ENCODE peak calls at places on chromosomes 5 and 9, in four cellular contexts. N is neural progenitor cell, G is fibroblast of lung, D is A673. E is an unnamed sample.

GRCh38 chr5:38832810-38833209 is 13.0 kb upstream of the OSMR start:
- DNase-seq in N (no peak), G (no peak), D (no peak), E (no peak)

GRCh38 chr5:159332800-159333563 is 2.7 kb upstream of the IL12B start:
- DNase-seq in N (no peak), G (no peak), D (no peak), E (no peak)

GRCh38 chr5:15821506-15821905 is 321.5 kb downstream of the FBXL7 start:
- DNase-seq in N (no peak), G (peak; percentile 23), D (no peak), E (peak; percentile 64)

GRCh38 chr9:5938449-5938848 is 47.8 kb downstream of the MLANA start:
- DNase-seq in N (no peak), G (no peak), D (no peak), E (no peak)

GRCh38 chr9:89870207-89870606 is 265.4 kb downstream of the GADD45G start:
- DNase-seq in N (no peak), G (peak; percentile 19), D (no peak), E (no peak)

GRCh38 chr5:18236386-18236785 is 602.1 kb downstream of the TAF11L14 start:
- DNase-seq in N (no peak), G (no peak), D (peak; percentile 12), E (no peak)

GRCh38 chr5:181044662-181045305 is 4.7 kb downstream of the BTNL9 start:
- DNase-seq in N (no peak), G (no peak), D (no peak), E (no peak)

GRCh38 chr5:6859001-6859400 is 145.8 kb downstream of the TENT4A start:
- DNase-seq in N (no peak), G (no peak), D (no peak), E (no peak)

GRCh38 chr5:120605325-120606079 is 141.4 kb downstream of the PRR16 start:
- DNase-seq in N (no peak), G (no peak), D (no peak), E (peak; percentile 36)

GRCh38 chr5:143635146-143635752 is 176.7 kb upstream of the HMHB1 start:
- DNase-seq in N (no peak), G (peak; percentile 60), D (no peak), E (peak; percentile 86)

GRCh38 chr5:107476783-107477182 is 194.0 kb downstream of the EFNA5 start:
- DNase-seq in N (no peak), G (no peak), D (peak; percentile 69), E (no peak)

GRCh38 chr5:59685806-59686205 is 207.7 kb downstream of the PDE4D start:
- DNase-seq in N (no peak), G (peak; percentile 65), D (no peak), E (peak; percentile 75)

GRCh38 chr9:72733896-72734295 is 212.5 kb downstream of the TMC1 start:
- DNase-seq in N (no peak), G (peak; percentile 2), D (no peak), E (no peak)

GRCh38 chr5:60929024-60929423 is 15.8 kb downstream of the ERCC8 start:
- DNase-seq in N (no peak), G (peak; percentile 42), D (no peak), E (no peak)

GRCh38 chr5:128227984-128228383 is 144.4 kb downstream of the SLC12A2 start:
- DNase-seq in N (no peak), G (peak; percentile 87), D (no peak), E (peak; percentile 98)

GRCh38 chr5:113212244-113212920 is 222.4 kb downstream of the TSSK1B start:
- DNase-seq in N (no peak), G (peak; percentile 70), D (peak; percentile 35), E (peak; percentile 67)

GRCh38 chr9:36899406-36899805 is 134.7 kb downstream of the PAX5 start:
- DNase-seq in N (no peak), G (no peak), D (no peak), E (no peak)

GRCh38 chr5:138542120-138542955 is 698 bp downstream of the ETF1 start:
- DNase-seq in N (peak; percentile 4), G (no peak), D (no peak), E (no peak)

GRCh38 chr5:31182146-31182545 is 11.3 kb upstream of the CDH6 start:
- DNase-seq in N (no peak), G (no peak), D (no peak), E (no peak)

GRCh38 chr5:116002116-116002906 is 30.0 kb upstream of the ARL14EPL start:
- DNase-seq in N (no peak), G (peak; percentile 28), D (no peak), E (peak; percentile 12)

GRCh38 chr5:17178316-17178715 is 39.1 kb upstream of the BASP1 start:
- DNase-seq in N (no peak), G (no peak), D (no peak), E (peak; percentile 73)

GRCh38 chr9:99211746-99212145 is 10.0 kb downstream of the ALG2 start:
- DNase-seq in N (no peak), G (no peak), D (no peak), E (no peak)

GRCh38 chr9:30293231-30293630 is 2091.2 kb upstream of the ACO1 start:
- DNase-seq in N (no peak), G (no peak), D (no peak), E (no peak)

GRCh38 chr5:172550996-172551395 is 90.1 kb upstream of the NEURL1B start:
- DNase-seq in N (no peak), G (no peak), D (no peak), E (no peak)

GRCh38 chr5:101346447-101346846 is 443.4 kb upstream of the ST8SIA4 start:
- DNase-seq in N (no peak), G (no peak), D (no peak), E (no peak)

GRCh38 chr5:172336666-172337310 is 53.2 kb upstream of the UBTD2 start:
- DNase-seq in N (no peak), G (no peak), D (peak; percentile 34), E (no peak)

GRCh38 chr9:129262261-129262660 is 84.2 kb upstream of the IER5L start:
- DNase-seq in N (no peak), G (no peak), D (no peak), E (no peak)

GRCh38 chr9:116423149-116423548 is 264.0 kb upstream of the TRIM32 start:
- DNase-seq in N (no peak), G (no peak), D (no peak), E (no peak)

GRCh38 chr5:60883229-60883628 is 39.2 kb upstream of the ELOVL7 start:
- DNase-seq in N (no peak), G (peak; percentile 4), D (peak; percentile 27), E (no peak)

GRCh38 chr9:113962391-113962790 is 86.3 kb downstream of the ZNF618 start:
- DNase-seq in N (no peak), G (no peak), D (no peak), E (no peak)

GRCh38 chr5:395156-395920 is 47.6 kb upstream of the EXOC3 start:
- DNase-seq in N (no peak), G (peak; percentile 78), D (no peak), E (peak; percentile 62)

GRCh38 chr5:147427784-147428401 is 82.0 kb downstream of the DPYSL3 start:
- DNase-seq in N (no peak), G (peak; percentile 64), D (no peak), E (peak; percentile 48)

GRCh38 chr5:153699035-153699434 is 208.6 kb downstream of the GRIA1 start:
- DNase-seq in N (no peak), G (no peak), D (no peak), E (peak; percentile 15)

GRCh38 chr5:137336161-137336560 is 163.0 kb downstream of the SPOCK1 start:
- DNase-seq in N (no peak), G (no peak), D (no peak), E (no peak)

GRCh38 chr5:172452398-172453205 is 1.7 kb downstream of the SH3PXD2B start:
- DNase-seq in N (peak; percentile 52), G (peak; percentile 68), D (peak; percentile 11), E (peak; percentile 75)

GRCh38 chr9:32863291-32863690 is 80.0 kb downstream of the TMEM215 start:
- DNase-seq in N (no peak), G (no peak), D (no peak), E (no peak)

GRCh38 chr9:114990901-114991300 is 60.5 kb upstream of the TNFSF8 start:
- DNase-seq in N (no peak), G (no peak), D (no peak), E (no peak)

GRCh38 chr5:2134543-2135299 is 252.0 kb upstream of the IRX4 start:
- DNase-seq in N (no peak), G (peak; percentile 46), D (no peak), E (no peak)
- H3K4me3 ChIP-seq in N (no peak overlapping the region), G (no peak overlapping the region), D (no peak overlapping the region), E (no peak overlapping the region)

GRCh38 chr9:137280478-137281344 is 3.2 kb downstream of the TOR4A start:
- DNase-seq in N (peak; percentile 82), G (peak; percentile 32), D (peak; percentile 71), E (no peak)
- TF ChIP-seq EZH2 in N (no peak), G (no peak), D (no peak), E (no peak)

GRCh38 chr5:151781201-151781600 is 9.4 kb downstream of the G3BP1 start:
- DNase-seq in N (no peak), G (no peak), D (no peak), E (no peak)

GRCh38 chr5:151775025-151775606 is 3.4 kb downstream of the G3BP1 start:
- DNase-seq in N (no peak), G (no peak), D (no peak), E (no peak)

GRCh38 chr5:151780348-151780747 is 8.6 kb downstream of the G3BP1 start:
- DNase-seq in N (no peak), G (no peak), D (no peak), E (no peak)

GRCh38 chr5:151784141-151784540 is 12.4 kb downstream of the G3BP1 start:
- DNase-seq in N (no peak), G (no peak), D (no peak), E (no peak)

GRCh38 chr5:151779531-151780125 is 7.9 kb downstream of the G3BP1 start:
- DNase-seq in N (no peak), G (no peak), D (no peak), E (no peak)
- H3K4me3 ChIP-seq in N (no peak overlapping the region), G (no peak overlapping the region), D (no peak overlapping the region), E (no peak overlapping the region)

DNA sequence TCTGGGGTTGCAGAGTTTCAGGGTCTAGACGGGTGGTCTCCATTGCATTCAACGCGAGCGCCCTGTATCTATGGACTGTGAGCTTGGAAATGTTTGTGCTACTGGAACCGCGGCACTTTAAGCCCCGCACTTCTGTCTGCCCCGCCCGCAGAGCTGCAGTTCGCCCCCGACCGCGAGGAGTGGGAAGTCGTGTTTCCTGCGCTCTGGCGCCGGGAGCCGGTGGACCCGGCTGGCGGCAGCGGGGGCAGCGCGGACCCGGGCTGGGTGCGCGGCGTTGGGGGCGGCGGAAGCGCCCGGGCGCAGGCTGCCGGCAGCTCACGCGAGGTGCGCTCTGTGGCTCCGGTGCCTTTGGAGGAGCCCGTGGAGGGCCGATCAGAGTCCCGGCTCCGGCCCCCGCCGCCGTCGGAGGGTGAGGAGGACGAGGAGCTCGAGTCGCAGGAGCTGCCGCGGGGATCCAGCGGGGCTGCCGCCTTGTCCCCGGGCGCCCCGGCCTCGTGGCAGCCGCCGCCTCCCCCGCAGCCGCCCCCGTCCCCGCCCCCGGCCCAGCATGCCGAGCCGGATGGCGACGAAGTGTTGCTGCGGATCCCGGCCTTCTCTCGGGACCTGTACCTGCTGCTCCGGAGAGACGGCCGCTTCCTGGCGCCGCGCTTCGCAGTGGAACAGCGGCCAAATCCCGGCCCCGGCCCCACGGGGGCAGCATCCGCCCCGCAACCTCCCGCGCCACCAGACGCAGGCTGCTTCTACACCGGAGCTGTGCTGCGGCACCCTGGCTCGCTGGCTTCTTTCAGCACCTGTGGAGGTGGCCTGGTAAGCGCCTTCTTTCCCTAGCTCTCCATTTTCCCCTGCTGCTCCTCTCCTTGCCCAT is 1.1 kb downstream of the ADAMTS19 start:
- DNase-seq in N (peak; percentile 80), G (peak; percentile 11), D (peak; percentile 32), E (peak; percentile 18)
- TF ChIP-seq EZH2 in N (no peak), G (no peak), D (no peak), E (peak; percentile 58)

GRCh38 chr9:133989554-133990365 is 2.4 kb downstream of the VAV2 start:
- DNase-seq in N (no peak), G (no peak), D (no peak), E (no peak)
- H3K4me3 ChIP-seq in N (peak overlapping the region; percentile 87), G (no peak overlapping the region), D (no peak overlapping the region), E (peak overlapping the region; percentile 78)